ENCODE peak calls at places on chromosome 18, in nine cellular contexts. J is IMR-90, Z is mesendoderm, L is NT2/D1, R is colonic mucosa, G is SK-N-SH, N is fibroblast of lung, I is neuronal stem cell, K is GM12878. A is an unnamed sample.

GRCh38 chr18:51255694-51256093 is 58.2 kb upstream of the MEX3C start:
- DNase-seq in J (no peak), Z (no peak), L (no peak), R (no peak), G (no peak), N (no peak), I (no peak), K (no peak), A (peak)

GRCh38 chr18:75241705-75242104 is 31.1 kb downstream of the TSHZ1 start:
- DNase-seq in J (no peak), Z (no peak), L (no peak), R (no peak), G (no peak), N (no peak), I (no peak), K (no peak), A (no peak)

GRCh38 chr18:44700652-44701051 is 20.0 kb downstream of the SETBP1 start:
- DNase-seq in J (no peak), Z (peak), L (no peak), R (no peak), G (no peak), N (peak), I (no peak), K (no peak), A (no peak)

GRCh38 chr18:3194947-3195612 is 24.7 kb downstream of the MYOM1 start:
- DNase-seq in J (no peak), Z (no peak), L (no peak), R (no peak), G (no peak), N (no peak), I (no peak), K (no peak), A (no peak)

GRCh38 chr18:38369772-38370690 is 804.4 kb upstream of the CELF4 start:
- DNase-seq in J (no peak), Z (no peak), L (no peak), R (no peak), G (no peak), N (no peak), I (no peak), K (peak), A (no peak)

GRCh38 chr18:4360221-4360715 is 94.8 kb downstream of the DLGAP1 start:
- DNase-seq in J (no peak), Z (no peak), L (no peak), R (no peak), G (no peak), N (no peak), I (no peak), K (no peak), A (no peak)

GRCh38 chr18:43648002-43648401 is 370.7 kb upstream of the SYT4 start:
- DNase-seq in J (no peak), Z (no peak), L (no peak), R (no peak), G (no peak), N (no peak), I (no peak), K (no peak), A (no peak)

GRCh38 chr18:62721837-62722795 is 6.8 kb downstream of the PHLPP1 start:
- DNase-seq in J (no peak), Z (no peak), L (no peak), R (no peak), G (no peak), N (peak), I (no peak), K (no peak), A (no peak)

GRCh38 chr18:5519448-5520362 is 24.1 kb downstream of the EPB41L3 start:
- DNase-seq in J (peak), Z (no peak), L (no peak), R (no peak), G (no peak), N (peak), I (no peak), K (no peak), A (peak)

GRCh38 chr18:37783771-37784170 is 218.2 kb upstream of the CELF4 start:
- DNase-seq in J (no peak), Z (no peak), L (no peak), R (no peak), G (no peak), N (no peak), I (no peak), K (no peak), A (no peak)

GRCh38 chr18:80033181-80034067 is 810 bp upstream of the RBFA start:
- DNase-seq in J (peak), Z (no peak), L (peak), R (no peak), G (no peak), N (peak), I (no peak), K (no peak), A (no peak)

GRCh38 chr18:48550101-48550729 is 11.4 kb downstream of the CTIF start:
- DNase-seq in J (no peak), Z (no peak), L (no peak), R (no peak), G (no peak), N (no peak), I (no peak), K (no peak), A (no peak)

DNA sequence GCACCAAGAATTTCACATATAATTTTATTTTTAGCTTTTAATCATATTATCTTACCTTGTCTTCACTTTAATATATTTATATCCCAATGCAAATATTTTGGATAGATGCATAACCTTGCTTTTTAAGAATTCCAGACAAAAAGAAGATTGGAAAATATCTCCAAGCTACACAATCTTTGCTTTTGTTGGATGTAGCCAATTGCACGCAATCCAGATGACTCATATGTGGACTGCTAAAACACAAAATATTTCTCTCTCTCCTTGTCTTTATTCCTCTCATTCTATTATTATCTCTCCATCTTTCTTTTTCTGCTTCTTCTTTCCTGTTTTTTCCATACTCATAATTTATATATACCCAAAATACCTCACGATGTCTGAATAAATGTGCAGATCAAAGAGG is 92.4 kb upstream of the DSEL start:
- DNase-seq in J (peak), Z (no peak), L (no peak), R (no peak), G (no peak), N (peak), I (no peak), K (no peak), A (peak)
- H3K9ac ChIP-seq in J (no peak), Z (no peak), L (no peak), R (no peak), G (no peak), N (no peak), I (no peak), K (no peak), A (no peak)

GRCh38 chr18:12374398-12374797 is 2.6 kb downstream of the AFG3L2 start:
- DNase-seq in J (no peak), Z (no peak), L (no peak), R (no peak), G (no peak), N (no peak), I (no peak), K (no peak), A (no peak)
- H3K4me3 ChIP-seq in J (no peak), Z (no peak), L (no peak), R (no peak), G (no peak), N (no peak), I (no peak), K (peak), A (no peak)

DNA sequence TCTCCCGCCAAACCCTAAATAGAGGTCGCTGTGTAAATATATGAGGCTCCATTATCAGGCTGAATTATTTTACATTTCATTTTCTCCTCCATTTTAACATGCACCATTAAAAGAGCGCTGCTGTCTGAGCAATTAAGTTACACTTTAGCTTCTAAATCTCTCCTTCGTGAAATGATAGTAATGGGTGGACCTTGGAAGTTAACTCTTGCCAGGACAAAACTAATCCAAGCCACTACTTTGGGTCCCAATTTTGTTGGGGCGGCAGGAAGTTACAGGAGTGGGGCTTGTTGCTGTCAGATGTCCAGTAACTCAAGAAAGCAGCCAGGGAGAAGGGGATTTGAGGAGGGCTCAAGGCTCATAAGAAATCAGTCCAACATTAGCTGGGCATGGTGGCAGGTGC is 138.1 kb upstream of the TTC39C start:
- DNase-seq in J (no peak), Z (no peak), L (no peak), R (no peak), G (no peak), N (no peak), I (no peak), K (no peak), A (no peak)
- H3K9ac ChIP-seq in J (no peak), Z (no peak), L (no peak), R (no peak), G (no peak), N (no peak), I (no peak), K (no peak), A (no peak)

DNA sequence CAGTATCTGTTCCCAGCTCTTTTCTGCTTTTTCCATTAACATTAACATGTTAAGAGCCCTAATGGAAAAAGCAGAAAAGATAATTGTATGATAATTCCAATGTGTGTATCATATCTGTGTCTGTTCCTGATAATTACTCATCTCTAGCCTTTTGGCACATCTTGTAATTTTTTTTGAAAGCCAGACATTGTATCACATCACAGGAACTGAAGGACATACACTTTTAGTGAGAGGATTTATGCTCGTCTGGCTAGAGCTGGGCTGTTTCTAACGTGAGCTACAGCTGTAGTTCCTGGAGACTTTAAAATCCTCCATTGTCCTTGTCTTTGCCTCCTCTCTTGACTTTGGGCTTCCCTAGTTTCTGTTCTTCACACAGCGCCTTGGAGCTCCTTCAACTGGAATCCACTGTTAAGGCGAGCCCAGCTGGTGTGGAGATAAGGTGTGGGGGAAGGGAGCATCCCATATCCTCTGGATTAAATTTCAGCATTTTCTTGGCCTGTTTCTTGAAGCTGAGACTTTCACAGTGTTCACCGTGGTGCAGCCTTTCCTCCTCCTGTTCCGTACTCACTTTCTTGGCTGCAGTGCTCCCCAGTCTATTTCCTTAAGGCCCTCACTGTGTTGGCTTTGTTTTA is 211.5 kb downstream of the GALR1 start:
- DNase-seq in J (no peak), Z (peak), L (no peak), R (no peak), G (no peak), N (no peak), I (no peak), K (no peak), A (no peak)
- H3K4me3 ChIP-seq in J (no peak), Z (no peak), L (no peak), R (no peak), G (no peak), N (no peak), I (no peak), K (no peak), A (no peak)

GRCh38 chr18:9508446-9509025 is 33.2 kb downstream of the RALBP1 start:
- DNase-seq in J (peak), Z (no peak), L (no peak), R (no peak), G (no peak), N (no peak), I (no peak), K (no peak), A (no peak)
- H3K9ac ChIP-seq in J (no peak), Z (no peak), L (no peak), R (no peak), G (no peak), N (no peak), I (no peak), K (no peak), A (no peak)

GRCh38 chr18:24050916-24051255 is 36.3 kb downstream of the TTC39C start:
- DNase-seq in J (no peak), Z (no peak), L (no peak), R (no peak), G (no peak), N (no peak), I (no peak), K (no peak), A (no peak)
- H3K4me3 ChIP-seq in J (no peak), Z (no peak), L (no peak), R (no peak), G (no peak), N (no peak), I (no peak), K (no peak), A (no peak)

DNA sequence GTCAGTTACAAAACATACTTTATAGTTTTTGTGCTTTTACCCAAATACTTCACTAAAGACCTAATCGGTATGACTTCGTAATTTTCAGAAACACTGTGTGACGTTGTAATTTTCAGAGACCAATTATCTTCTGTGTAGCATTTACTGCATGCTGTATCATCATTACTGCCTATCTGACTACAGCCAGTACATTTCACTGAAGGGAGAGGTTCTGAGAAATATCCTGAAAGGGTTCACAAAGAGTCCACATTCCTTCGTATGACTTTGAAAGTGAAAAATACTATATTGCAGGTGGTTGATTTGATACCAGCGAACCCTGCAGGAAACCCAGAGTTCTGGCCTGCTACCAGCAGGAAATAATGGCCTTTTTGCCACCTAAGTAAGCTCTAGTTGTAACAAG is 155.4 kb downstream of the ARHGAP28 start:
- DNase-seq in J (peak), Z (no peak), L (no peak), R (no peak), G (no peak), N (peak), I (no peak), K (no peak), A (no peak)
- H3K9ac ChIP-seq in J (peak), Z (no peak), L (no peak), R (no peak), G (no peak), N (no peak), I (no peak), K (no peak), A (peak)

DNA sequence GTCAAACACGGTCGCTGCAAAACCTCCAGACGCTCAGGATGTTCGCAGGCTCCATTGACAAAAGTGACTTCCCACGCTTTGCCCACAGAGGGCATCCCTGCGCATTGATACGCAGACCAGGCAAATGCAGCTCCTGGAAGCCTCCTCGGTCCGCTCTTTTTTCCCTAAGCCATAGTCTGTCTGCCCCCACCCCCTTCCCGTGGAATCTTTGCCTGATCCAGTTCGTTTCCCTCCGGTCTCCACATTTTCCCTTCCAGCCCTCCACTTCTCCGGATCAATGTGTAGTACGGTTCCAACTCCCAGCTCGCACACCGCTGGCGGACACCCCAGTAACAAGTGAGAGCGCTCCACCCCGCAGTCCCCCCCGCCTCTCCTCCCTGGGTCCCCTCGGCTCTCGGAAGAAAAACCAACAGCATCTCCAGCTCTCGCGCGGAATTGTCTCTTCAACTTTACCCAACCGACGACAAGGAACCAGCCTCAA is at the start of gene DCC:
- DNase-seq in J (peak), Z (peak), L (peak), R (peak), G (peak), N (peak), I (peak), K (no peak), A (peak)
- H3K4me3 ChIP-seq in J (no peak), Z (peak), L (peak), R (no peak), G (peak), N (peak), I (peak), K (no peak), A (peak)